ENCODE peak calls at places on chromosomes 12 and 14, in four cellular contexts. W is activated B cell treated with CpG ODN at 0.5 μM for 24 hours, H is IMR-90, Q is AG09309. M is an unnamed sample.

GRCh38 chr12:119802472-119802871 is 74.6 kb downstream of the CIT start:
- DNase-seq in W (no peak), H (peak; percentile 59), Q (peak; percentile 53), M (peak; percentile 71)

GRCh38 chr12:59977779-59978178 is 381.9 kb downstream of the SLC16A7 start:
- DNase-seq in W (no peak), H (no peak), Q (no peak), M (no peak)

GRCh38 chr12:119052001-119052400 is 70.7 kb downstream of the SRRM4 start:
- DNase-seq in W (no peak), H (no peak), Q (no peak), M (no peak)

GRCh38 chr12:129300011-129300410 is 446.7 kb downstream of the GLT1D1 start:
- DNase-seq in W (no peak), H (no peak), Q (no peak), M (no peak)

GRCh38 chr12:97982684-97983083 is 520.1 kb downstream of the RMST start:
- DNase-seq in W (no peak), H (no peak), Q (no peak), M (no peak)

GRCh38 chr12:56699020-56699661 is 11.1 kb upstream of the PTGES3 start:
- DNase-seq in W (no peak), H (no peak), Q (no peak), M (no peak)

GRCh38 chr12:23929906-23930305 is 19.6 kb downstream of the SOX5 start:
- DNase-seq in W (no peak), H (peak; percentile 15), Q (no peak), M (no peak)

GRCh38 chr14:63045234-63045611 is at the start of gene KCNH5:
- DNase-seq in W (no peak), H (peak; percentile 46), Q (no peak), M (no peak)

GRCh38 chr12:65277994-65278575 is 398 bp upstream of the MSRB3 start:
- DNase-seq in W (peak; percentile 15), H (no peak), Q (no peak), M (no peak)